ENCODE peak calls at places on chromosomes 5 and 9, in four cellular contexts. One of them, this sample, is unnamed.

GRCh38 chr9:128999581-129000206 is 28.4 kb downstream of the SH3GLB2 start:
- DNase-seq in left ventricle myocardium superior: no peak
- DNase-seq in NCI-H2081: no peak
- DNase-seq in HL-60: peak; percentile 12
- DNase-seq in this sample: no peak

GRCh38 chr9:113537227-113537810 is 73.8 kb downstream of the RGS3 start:
- DNase-seq in left ventricle myocardium superior: no peak
- DNase-seq in NCI-H2081: no peak
- DNase-seq in HL-60: no peak
- DNase-seq in this sample: no peak

GRCh38 chr5:179413711-179414458 is 68.6 kb upstream of the ADAMTS2 start:
- DNase-seq in left ventricle myocardium superior: no peak
- DNase-seq in NCI-H2081: no peak
- DNase-seq in HL-60: no peak
- DNase-seq in this sample: no peak

GRCh38 chr9:4939118-4939561 is 45.9 kb upstream of the JAK2 start:
- DNase-seq in left ventricle myocardium superior: no peak
- DNase-seq in NCI-H2081: no peak
- DNase-seq in HL-60: peak; percentile 86
- DNase-seq in this sample: no peak

GRCh38 chr9:72232778-72233177 is 83.5 kb downstream of the GDA start:
- DNase-seq in left ventricle myocardium superior: no peak
- DNase-seq in NCI-H2081: no peak
- DNase-seq in HL-60: no peak
- DNase-seq in this sample: no peak

GRCh38 chr9:7656648-7657047 is 142.9 kb downstream of the DMAC1 start:
- DNase-seq in left ventricle myocardium superior: no peak
- DNase-seq in NCI-H2081: no peak
- DNase-seq in HL-60: no peak
- DNase-seq in this sample: peak; percentile 16

GRCh38 chr5:173495225-173495904 is 121.1 kb downstream of the BOD1 start:
- DNase-seq in left ventricle myocardium superior: no peak
- DNase-seq in NCI-H2081: no peak
- DNase-seq in HL-60: no peak
- DNase-seq in this sample: no peak

GRCh38 chr5:42636425-42636824 is 120.2 kb upstream of the CCDC152 start:
- DNase-seq in left ventricle myocardium superior: no peak
- DNase-seq in NCI-H2081: no peak
- DNase-seq in HL-60: no peak
- DNase-seq in this sample: no peak

GRCh38 chr5:123047706-123048105 is 11.2 kb upstream of the PPIC start:
- DNase-seq in left ventricle myocardium superior: no peak
- DNase-seq in NCI-H2081: no peak
- DNase-seq in HL-60: no peak
- DNase-seq in this sample: no peak

GRCh38 chr9:138022756-138023393 is 145.3 kb downstream of the CACNA1B start:
- DNase-seq in left ventricle myocardium superior: no peak
- DNase-seq in NCI-H2081: no peak
- DNase-seq in HL-60: no peak
- DNase-seq in this sample: no peak

GRCh38 chr9:36802171-36802920 is 229.7 kb downstream of the MELK start:
- DNase-seq in left ventricle myocardium superior: no peak
- DNase-seq in NCI-H2081: peak; percentile 9
- DNase-seq in HL-60: no peak
- DNase-seq in this sample: no peak

GRCh38 chr9:107948601-107949000 is 459.0 kb upstream of the KLF4 start:
- DNase-seq in left ventricle myocardium superior: no peak
- DNase-seq in NCI-H2081: no peak
- DNase-seq in HL-60: no peak
- DNase-seq in this sample: no peak

GRCh38 chr9:133807037-133807436 is 68.9 kb upstream of the SARDH start:
- DNase-seq in left ventricle myocardium superior: no peak
- DNase-seq in NCI-H2081: no peak
- DNase-seq in HL-60: no peak
- DNase-seq in this sample: no peak

GRCh38 chr5:5335115-5335514 is 87.4 kb upstream of the ICE1 start:
- DNase-seq in left ventricle myocardium superior: no peak
- DNase-seq in NCI-H2081: no peak
- DNase-seq in HL-60: no peak
- DNase-seq in this sample: no peak

GRCh38 chr5:119275873-119276214 is 80.0 kb upstream of the TNFAIP8 start:
- DNase-seq in left ventricle myocardium superior: no peak
- DNase-seq in NCI-H2081: no peak
- DNase-seq in HL-60: peak; percentile 57
- DNase-seq in this sample: no peak

GRCh38 chr5:16492398-16493175 is 27.0 kb upstream of the ZNF622 start:
- DNase-seq in left ventricle myocardium superior: peak; percentile 50
- DNase-seq in NCI-H2081: peak; percentile 38
- DNase-seq in HL-60: no peak
- DNase-seq in this sample: no peak

GRCh38 chr5:100904259-100904822 is 1.3 kb upstream of the ST8SIA4 start:
- DNase-seq in left ventricle myocardium superior: peak; percentile 12
- DNase-seq in NCI-H2081: no peak
- DNase-seq in HL-60: peak; percentile 32
- DNase-seq in this sample: peak; percentile 28

GRCh38 chr9:85213650-85214607 is 527.8 kb downstream of the AGTPBP1 start:
- DNase-seq in left ventricle myocardium superior: no peak
- DNase-seq in NCI-H2081: no peak
- DNase-seq in HL-60: no peak
- DNase-seq in this sample: no peak

GRCh38 chr5:173094012-173094661 is 38.0 kb downstream of the CREBRF start:
- DNase-seq in left ventricle myocardium superior: no peak
- DNase-seq in NCI-H2081: no peak
- DNase-seq in HL-60: no peak
- DNase-seq in this sample: no peak

GRCh38 chr9:133121200-133122166 is at the start of gene RALGDS:
- DNase-seq in left ventricle myocardium superior: peak; percentile 95
- DNase-seq in NCI-H2081: peak; percentile 82
- DNase-seq in HL-60: peak; percentile 96
- DNase-seq in this sample: peak; percentile 94

GRCh38 chr5:151038801-151039238 is 18.4 kb downstream of the GPX3 start:
- DNase-seq in left ventricle myocardium superior: no peak
- DNase-seq in NCI-H2081: no peak
- DNase-seq in HL-60: no peak
- DNase-seq in this sample: peak; percentile 48

GRCh38 chr9:38339087-38339486 is 53.4 kb upstream of the ALDH1B1 start:
- DNase-seq in left ventricle myocardium superior: no peak
- DNase-seq in NCI-H2081: no peak
- DNase-seq in HL-60: peak; percentile 6
- DNase-seq in this sample: no peak

GRCh38 chr9:124291801-124292396 is 34.1 kb downstream of the NEK6 start:
- DNase-seq in left ventricle myocardium superior: peak; percentile 51
- DNase-seq in NCI-H2081: no peak
- DNase-seq in HL-60: peak; percentile 84
- DNase-seq in this sample: peak; percentile 74

GRCh38 chr9:15509931-15510788 is 610 bp downstream of the PSIP1 start:
- DNase-seq in left ventricle myocardium superior: peak; percentile 54
- DNase-seq in NCI-H2081: peak; percentile 29
- DNase-seq in HL-60: peak; percentile 2
- DNase-seq in this sample: peak; percentile 45

GRCh38 chr9:81318571-81318970 is 370.8 kb downstream of the TLE1 start:
- DNase-seq in left ventricle myocardium superior: no peak
- DNase-seq in NCI-H2081: no peak
- DNase-seq in HL-60: no peak
- DNase-seq in this sample: no peak

GRCh38 chr9:26375448-26375847 is 517.2 kb downstream of the CAAP1 start:
- DNase-seq in left ventricle myocardium superior: no peak
- DNase-seq in NCI-H2081: no peak
- DNase-seq in HL-60: no peak
- DNase-seq in this sample: no peak

GRCh38 chr9:112408285-112408684 is 28.4 kb downstream of the HSDL2 start:
- DNase-seq in left ventricle myocardium superior: no peak
- DNase-seq in NCI-H2081: no peak
- DNase-seq in HL-60: peak; percentile 80
- DNase-seq in this sample: no peak

GRCh38 chr9:109001275-109001676 is 12.0 kb downstream of the CTNNAL1 start:
- DNase-seq in left ventricle myocardium superior: no peak
- DNase-seq in NCI-H2081: no peak
- DNase-seq in HL-60: no peak
- DNase-seq in this sample: no peak

This sample was measured in heart left ventricle.